ENCODE peak calls at places on chromosomes 5 and 9, in five cellular contexts. M is astrocyte, E is IMR-90, T is HCT116, C is H9. N is an unnamed sample. For H4K20me1, the result is how much of the 10 kb centered on the place peaks cover.

GRCh38 chr5:113770648-113771047 is 257.2 kb downstream of the YTHDC2 start:
- DNase-seq in M (no peak), E (no peak), T (no peak), C (no peak), N (no peak)

GRCh38 chr5:158116965-158117364 is 258.0 kb upstream of the CLINT1 start:
- DNase-seq in M (no peak), E (no peak), T (no peak), C (no peak), N (no peak)

GRCh38 chr9:133994359-133995011 is 2.4 kb upstream of the VAV2 start:
- DNase-seq in M (no peak), E (peak), T (peak), C (peak), N (peak)

GRCh38 chr5:21919417-21920022 is 933.6 kb downstream of the CDH12 start:
- DNase-seq in M (peak), E (peak), T (no peak), C (peak), N (peak)

GRCh38 chr9:2159521-2160417 is 144.6 kb downstream of the SMARCA2 start:
- DNase-seq in M (no peak), E (peak), T (no peak), C (no peak), N (no peak)

GRCh38 chr9:75087279-75087823 is 604 bp downstream of the NMRK1 start:
- DNase-seq in M (peak), E (peak), T (no peak), C (no peak), N (peak)

GRCh38 chr9:35464056-35465025 is 25.6 kb upstream of the RUSC2 start:
- DNase-seq in M (no peak), E (peak), T (no peak), C (no peak), N (peak)

GRCh38 chr5:6402939-6403338 is 24.6 kb upstream of the MED10 start:
- DNase-seq in M (peak), E (no peak), T (no peak), C (no peak), N (no peak)

GRCh38 chr5:151257731-151258715 is 5.0 kb downstream of the GM2A start:
- DNase-seq in M (no peak), E (peak), T (no peak), C (no peak), N (no peak)

GRCh38 chr5:65199988-65200668 is 281.6 kb downstream of the ADAMTS6 start:
- DNase-seq in M (peak), E (peak), T (no peak), C (no peak), N (no peak)

GRCh38 chr9:137224850-137225694 is at the start of gene CYSRT1:
- DNase-seq in M (no peak), E (no peak), T (no peak), C (no peak), N (no peak)

GRCh38 chr5:65812648-65813047 is 90.6 kb downstream of the NLN start:
- DNase-seq in M (no peak), E (no peak), T (peak), C (no peak), N (no peak)

GRCh38 chr9:91305596-91305995 is 56.1 kb downstream of the AUH start:
- DNase-seq in M (no peak), E (no peak), T (no peak), C (no peak), N (no peak)

GRCh38 chr5:158170060-158170459 is 311.1 kb upstream of the CLINT1 start:
- DNase-seq in M (no peak), E (no peak), T (no peak), C (no peak), N (no peak)

GRCh38 chr5:91928751-91929521 is 545.8 kb upstream of the ARRDC3 start:
- DNase-seq in M (peak), E (peak), T (peak), C (no peak), N (peak)

GRCh38 chr5:159156839-159157238 is 52.5 kb downstream of the RNF145 start:
- DNase-seq in M (peak), E (peak), T (peak), C (no peak), N (peak)

GRCh38 chr5:135714126-135714894 is 120.2 kb upstream of the SLC25A48 start:
- DNase-seq in M (peak), E (no peak), T (no peak), C (no peak), N (no peak)

GRCh38 chr9:32580631-32581300 is 7.8 kb upstream of the NDUFB6 start:
- DNase-seq in M (no peak), E (no peak), T (no peak), C (no peak), N (no peak)

GRCh38 chr9:37209431-37210386 is 89.3 kb downstream of the ZCCHC7 start:
- DNase-seq in M (no peak), E (no peak), T (no peak), C (no peak), N (no peak)

GRCh38 chr9:120830151-120830550 is 12.6 kb downstream of the PSMD5 start:
- DNase-seq in M (no peak), E (peak), T (no peak), C (no peak), N (no peak)

GRCh38 chr9:35666045-35666444 is 1.1 kb upstream of the ARHGEF39 start:
- DNase-seq in M (peak), E (no peak), T (no peak), C (no peak), N (no peak)

GRCh38 chr9:129038109-129038852 is 1.9 kb downstream of the MIGA2 start:
- DNase-seq in M (no peak), E (no peak), T (no peak), C (no peak), N (peak)

GRCh38 chr5:141369994-141370848 is at the start of gene PCDHGB3:
- DNase-seq in M (peak), E (peak), T (no peak), C (peak), N (peak)

GRCh38 chr9:100216178-100216787 is 117.2 kb downstream of the INVS start:
- DNase-seq in M (peak), E (peak), T (peak), C (peak), N (no peak)

GRCh38 chr5:161850491-161850890 is 2.6 kb downstream of the GABRA1 start:
- DNase-seq in M (no peak), E (no peak), T (no peak), C (no peak), N (no peak)

GRCh38 chr5:98763001-98763630 is 10.3 kb upstream of the RGMB start:
- DNase-seq in M (peak), E (peak), T (no peak), C (peak), N (peak)

GRCh38 chr5:174419523-174420132 is 304.8 kb upstream of the MSX2 start:
- DNase-seq in M (peak), E (peak), T (peak), C (peak), N (peak)
- H3K4me2 ChIP-seq in M (peak), E (peak), T (peak), C (peak), N (peak)

GRCh38 chr9:97516111-97516510 is 14.6 kb downstream of the TMOD1 start:
- DNase-seq in M (no peak), E (no peak), T (no peak), C (no peak), N (no peak)

GRCh38 chr9:97517331-97518089 is 16.0 kb downstream of the TMOD1 start:
- DNase-seq in M (no peak), E (no peak), T (no peak), C (no peak), N (no peak)

GRCh38 chr9:97519441-97519970 is 18.0 kb downstream of the TMOD1 start:
- DNase-seq in M (no peak), E (no peak), T (no peak), C (no peak), N (no peak)

GRCh38 chr9:97518909-97519307 is 17.4 kb downstream of the TMOD1 start:
- DNase-seq in M (peak), E (peak), T (no peak), C (no peak), N (peak)

DNA sequence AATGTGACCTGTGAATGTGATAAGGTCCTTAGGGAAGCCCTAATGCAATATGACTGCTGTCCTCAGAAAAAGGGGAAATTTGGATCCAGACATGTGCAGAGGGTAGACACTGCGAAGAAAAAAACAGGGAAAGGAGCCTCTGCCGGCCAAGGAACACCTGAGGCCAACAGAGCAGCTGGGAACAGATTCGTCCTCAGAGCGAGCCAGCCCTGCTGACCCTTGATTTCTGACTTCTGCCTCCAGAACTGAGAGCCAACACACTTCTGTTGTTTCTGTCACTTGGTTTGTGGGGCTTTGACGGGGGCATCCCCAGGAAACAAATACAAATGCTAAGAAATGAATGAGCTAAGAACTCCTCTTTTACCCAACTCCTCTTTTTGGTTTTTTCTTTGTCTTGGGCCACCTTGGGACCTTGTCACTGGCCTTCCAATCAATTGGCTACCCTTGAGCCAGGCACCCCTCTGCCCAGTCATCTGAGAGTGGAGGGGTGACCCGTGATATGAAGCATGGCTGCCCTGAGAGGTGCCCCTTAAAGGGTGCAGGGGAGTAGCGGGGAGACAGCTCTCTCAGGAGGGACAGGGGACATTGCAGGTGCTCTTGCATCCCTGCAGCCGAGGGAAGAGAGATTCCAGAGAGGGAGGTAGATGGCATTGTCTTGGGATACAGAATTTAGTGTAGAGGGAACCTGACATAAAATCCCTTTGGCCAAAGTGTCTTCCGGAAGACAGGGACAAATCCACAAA is 16.9 kb downstream of the TMOD1 start:
- DNase-seq in M (no peak), E (no peak), T (no peak), C (no peak), N (no peak)
- H4K20me1 ChIP-seq in M (under half), E (under half), T (under half), C (under half), N (under half)

GRCh38 chr9:135214706-135215105 is 127.2 kb downstream of the OLFM1 start:
- DNase-seq in M (no peak), E (no peak), T (no peak), C (no peak), N (peak)
- H3K4me2 ChIP-seq in M (no peak), E (no peak), T (no peak), C (no peak), N (no peak)

DNA sequence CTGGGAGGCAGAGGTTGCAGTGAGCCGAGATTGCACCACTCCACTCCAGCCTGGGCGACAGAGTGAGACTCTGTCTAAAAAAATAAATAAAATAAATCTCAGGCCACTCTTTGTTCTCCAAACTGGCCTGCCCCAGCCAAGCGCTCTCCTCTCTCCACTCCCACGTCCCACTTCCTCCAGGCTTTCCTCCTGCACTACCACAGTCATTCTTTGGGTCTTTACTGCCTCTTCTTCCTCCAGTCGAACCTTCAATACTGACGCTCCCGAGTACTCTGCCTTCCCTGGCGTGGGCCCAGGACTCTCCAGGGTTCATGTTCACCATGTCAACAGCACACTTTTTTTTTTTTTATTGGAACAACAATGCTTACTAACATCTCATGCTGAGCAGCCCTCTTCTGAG is 23.9 kb downstream of the RNF130 start:
- DNase-seq in M (no peak), E (no peak), T (no peak), C (no peak), N (no peak)
- H4K20me1 ChIP-seq in M (under half), E (under half), T (under half), C (under half), N (under half)

GRCh38 chr5:14149672-14150053 is 6.5 kb downstream of the TRIO start:
- DNase-seq in M (no peak), E (no peak), T (no peak), C (no peak), N (no peak)
- H3K4me2 ChIP-seq in M (peak), E (peak), T (no peak), C (no peak), N (peak)

DNA sequence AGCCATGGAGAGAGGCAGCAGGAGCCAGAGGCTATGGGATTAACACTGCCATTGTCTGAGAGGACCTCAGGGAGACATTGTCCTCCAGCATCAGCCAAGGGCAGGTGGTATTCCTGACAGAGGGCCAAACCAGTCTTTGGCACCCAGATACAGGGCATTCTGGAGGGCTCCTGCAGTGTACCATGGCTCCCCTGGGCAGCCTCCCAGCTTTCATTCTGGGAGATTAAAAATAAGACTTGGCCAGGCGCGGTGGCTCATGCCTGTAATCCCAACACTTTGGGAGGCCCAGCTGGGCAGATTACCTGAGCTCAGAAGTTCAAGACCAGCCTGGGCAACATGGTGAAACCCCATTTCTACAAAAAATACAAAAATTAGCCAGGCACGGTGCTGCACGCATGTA is 4.2 kb downstream of the MTAP start:
- DNase-seq in M (no peak), E (no peak), T (no peak), C (no peak), N (no peak)
- H4K20me1 ChIP-seq in M (half or more), E (under half), T (under half), C (under half), N (under half)

GRCh38 chr5:164355267-164355830 is 849.9 kb downstream of the MAT2B start:
- DNase-seq in M (peak), E (no peak), T (no peak), C (no peak), N (no peak)
- H3K4me2 ChIP-seq in M (no peak), E (no peak), T (no peak), C (no peak), N (no peak)

GRCh38 chr5:152907488-152908245 is 502.6 kb upstream of the NMUR2 start:
- DNase-seq in M (no peak), E (no peak), T (no peak), C (no peak), N (peak)

GRCh38 chr5:152912924-152913323 is 507.8 kb upstream of the NMUR2 start:
- DNase-seq in M (no peak), E (no peak), T (no peak), C (no peak), N (no peak)
- H4K20me1 ChIP-seq in M (under half), E (under half), T (under half), C (under half), N (under half)

GRCh38 chr5:172422255-172422654 is 32.1 kb downstream of the SH3PXD2B start:
- DNase-seq in M (no peak), E (no peak), T (no peak), C (no peak), N (no peak)

GRCh38 chr5:172418847-172419810 is 35.2 kb downstream of the SH3PXD2B start:
- DNase-seq in M (no peak), E (no peak), T (no peak), C (no peak), N (peak)

GRCh38 chr5:172421020-172421419 is 33.3 kb downstream of the SH3PXD2B start:
- DNase-seq in M (no peak), E (no peak), T (no peak), C (no peak), N (no peak)

GRCh38 chr5:172417983-172418630 is 36.2 kb downstream of the SH3PXD2B start:
- DNase-seq in M (peak), E (peak), T (no peak), C (no peak), N (peak)

GRCh38 chr5:172420215-172420934 is 34.0 kb downstream of the SH3PXD2B start:
- DNase-seq in M (peak), E (peak), T (peak), C (peak), N (peak)
- H3K4me2 ChIP-seq in M (peak), E (no peak), T (peak), C (no peak), N (no peak)

N was measured in osteoblast.